ENCODE peak calls at places on chromosomes 3 and 15, in five cellular contexts. One of them, this sample, is unnamed.

GRCh38 chr3:17307482-17307881 is 422.7 kb downstream of the PLCL2 start:
- DNase-seq in IMR-90: no peak
- DNase-seq in A549: no peak
- DNase-seq in H1: no peak
- DNase-seq in HCT116: no peak
- DNase-seq in this sample: no peak

GRCh38 chr15:41585140-41586047 is 26.4 kb downstream of the TYRO3 start:
- DNase-seq in H1: peak
- DNase-seq in IMR-90: peak
- DNase-seq in A549: peak
- DNase-seq in HCT116: no peak
- DNase-seq in this sample: no peak

GRCh38 chr15:85609492-85609891 is 185.2 kb downstream of the KLHL25 start:
- DNase-seq in H1: no peak
- DNase-seq in IMR-90: no peak
- DNase-seq in A549: no peak
- DNase-seq in HCT116: no peak
- DNase-seq in this sample: no peak

GRCh38 chr3:23036728-23037127 is 166.4 kb upstream of the UBE2E2 start:
- DNase-seq in A549: no peak
- DNase-seq in HCT116: no peak
- DNase-seq in H1: no peak
- DNase-seq in IMR-90: no peak
- DNase-seq in this sample: no peak

GRCh38 chr3:112640864-112641751 is at the start of gene CCDC80:
- DNase-seq in HCT116: peak
- DNase-seq in A549: peak
- DNase-seq in H1: no peak
- DNase-seq in IMR-90: peak
- DNase-seq in this sample: peak

GRCh38 chr15:61762682-61763081 is 297.6 kb downstream of the VPS13C start:
- DNase-seq in HCT116: no peak
- DNase-seq in A549: no peak
- DNase-seq in H1: no peak
- DNase-seq in IMR-90: no peak
- DNase-seq in this sample: no peak

GRCh38 chr3:45547202-45547701 is 47.3 kb upstream of the LIMD1 start:
- DNase-seq in A549: no peak
- DNase-seq in HCT116: no peak
- DNase-seq in H1: no peak
- DNase-seq in IMR-90: no peak
- DNase-seq in this sample: no peak

GRCh38 chr3:136042608-136043221 is 77.2 kb downstream of the PPP2R3A start:
- DNase-seq in HCT116: peak
- DNase-seq in A549: peak
- DNase-seq in IMR-90: peak
- DNase-seq in H1: no peak
- DNase-seq in this sample: peak

GRCh38 chr15:81686021-81686420 is 312.0 kb upstream of the TMC3 start:
- DNase-seq in H1: no peak
- DNase-seq in IMR-90: no peak
- DNase-seq in HCT116: no peak
- DNase-seq in A549: no peak
- DNase-seq in this sample: no peak

GRCh38 chr3:111690242-111690641 is 95.1 kb upstream of the ZBED2 start:
- DNase-seq in A549: no peak
- DNase-seq in H1: no peak
- DNase-seq in IMR-90: peak
- DNase-seq in HCT116: no peak
- DNase-seq in this sample: no peak

GRCh38 chr15:75723847-75724660 is 11.4 kb upstream of the CSPG4 start:
- DNase-seq in A549: peak
- DNase-seq in HCT116: no peak
- DNase-seq in IMR-90: peak
- DNase-seq in H1: no peak
- DNase-seq in this sample: peak

GRCh38 chr15:62618432-62618831 is 424.1 kb upstream of the TPM1 start:
- DNase-seq in H1: no peak
- DNase-seq in A549: no peak
- DNase-seq in IMR-90: peak
- DNase-seq in HCT116: no peak
- DNase-seq in this sample: no peak

GRCh38 chr3:64972793-64973192 is 285.0 kb upstream of the ADAMTS9 start:
- DNase-seq in A549: no peak
- DNase-seq in IMR-90: peak
- DNase-seq in HCT116: no peak
- DNase-seq in H1: no peak
- DNase-seq in this sample: no peak

GRCh38 chr3:84601303-84601702 is 357.5 kb upstream of the CADM2 start:
- DNase-seq in H1: no peak
- DNase-seq in IMR-90: no peak
- DNase-seq in A549: no peak
- DNase-seq in HCT116: no peak
- DNase-seq in this sample: no peak

GRCh38 chr15:65060641-65061397 is 7.0 kb downstream of the RASL12 start:
- DNase-seq in H1: no peak
- DNase-seq in IMR-90: no peak
- DNase-seq in A549: no peak
- DNase-seq in HCT116: no peak
- DNase-seq in this sample: no peak

GRCh38 chr15:68791431-68792283 is 29.0 kb downstream of the ANP32A start:
- DNase-seq in A549: no peak
- DNase-seq in H1: no peak
- DNase-seq in HCT116: no peak
- DNase-seq in IMR-90: no peak
- DNase-seq in this sample: no peak

GRCh38 chr3:183331518-183331917 is 78.5 kb downstream of the B3GNT5 start:
- DNase-seq in A549: no peak
- DNase-seq in H1: no peak
- DNase-seq in IMR-90: no peak
- DNase-seq in HCT116: no peak
- DNase-seq in this sample: no peak

GRCh38 chr3:183328164-183328563 is 75.1 kb downstream of the B3GNT5 start:
- DNase-seq in A549: no peak
- DNase-seq in IMR-90: no peak
- DNase-seq in H1: no peak
- DNase-seq in HCT116: no peak
- DNase-seq in this sample: no peak

GRCh38 chr3:183330881-183331280 is 77.8 kb downstream of the B3GNT5 start:
- DNase-seq in HCT116: no peak
- DNase-seq in A549: no peak
- DNase-seq in H1: no peak
- DNase-seq in IMR-90: no peak
- DNase-seq in this sample: peak

GRCh38 chr3:183328823-183329222 is 75.8 kb downstream of the B3GNT5 start:
- DNase-seq in A549: no peak
- DNase-seq in IMR-90: peak
- DNase-seq in H1: no peak
- DNase-seq in HCT116: no peak
- DNase-seq in this sample: no peak

DNA sequence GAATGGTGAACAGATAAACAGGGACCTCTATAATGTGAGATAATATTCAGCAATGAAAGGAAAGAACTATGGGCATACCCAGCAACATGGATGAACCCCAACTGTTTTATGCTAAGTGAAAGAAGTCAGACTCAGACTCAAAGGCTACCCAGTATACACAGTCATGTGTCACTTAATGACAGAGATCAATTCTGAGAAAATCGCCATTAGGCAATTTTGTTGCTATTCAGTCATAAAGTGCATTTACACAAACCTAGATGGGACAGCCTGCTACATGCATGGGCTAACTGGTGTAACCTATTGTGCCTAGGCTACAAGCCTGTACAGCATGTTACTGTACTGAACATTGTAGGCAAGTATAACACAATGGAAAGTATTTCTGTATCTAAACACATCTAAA is 76.5 kb downstream of the B3GNT5 start:
- DNase-seq in HCT116: no peak
- DNase-seq in H1: no peak
- DNase-seq in A549: no peak
- DNase-seq in IMR-90: no peak
- DNase-seq in this sample: no peak
- TF ChIP-seq RAD21 in HCT116: no peak
- TF ChIP-seq RAD21 in H1: no peak
- TF ChIP-seq RAD21 in A549: no peak
- TF ChIP-seq RAD21 in IMR-90: no peak
- TF ChIP-seq RAD21 in this sample: no peak

GRCh38 chr3:40780801-40781406 is 256.1 kb downstream of the ZNF621 start:
- DNase-seq in IMR-90: no peak
- DNase-seq in HCT116: no peak
- DNase-seq in A549: no peak
- DNase-seq in H1: no peak
- DNase-seq in this sample: no peak
- TF ChIP-seq RAD21 in IMR-90: no peak
- TF ChIP-seq RAD21 in HCT116: no peak
- TF ChIP-seq RAD21 in A549: no peak
- TF ChIP-seq RAD21 in H1: no peak
- TF ChIP-seq RAD21 in this sample: no peak

GRCh38 chr15:70062321-70062956 is 35.3 kb downstream of the TLE3 start:
- DNase-seq in H1: no peak
- DNase-seq in HCT116: no peak
- DNase-seq in IMR-90: peak
- DNase-seq in A549: no peak
- DNase-seq in this sample: no peak
- TF ChIP-seq RAD21 in H1: no peak
- TF ChIP-seq RAD21 in HCT116: no peak
- TF ChIP-seq RAD21 in IMR-90: no peak
- TF ChIP-seq RAD21 in A549: no peak
- TF ChIP-seq RAD21 in this sample: no peak

GRCh38 chr3:106034313-106034712 is 165.5 kb upstream of the CBLB start:
- DNase-seq in HCT116: no peak
- DNase-seq in H1: no peak
- DNase-seq in IMR-90: no peak
- DNase-seq in A549: no peak
- DNase-seq in this sample: no peak
- TF ChIP-seq RAD21 in HCT116: no peak
- TF ChIP-seq RAD21 in H1: no peak
- TF ChIP-seq RAD21 in IMR-90: no peak
- TF ChIP-seq RAD21 in A549: no peak
- TF ChIP-seq RAD21 in this sample: no peak